ENCODE peak calls at places on chromosomes 4 and X, in eight cellular contexts. One of them, this sample, is unnamed.

GRCh38 chr4:74547042-74547441 is 102.1 kb downstream of the AREG start:
- DNase-seq in activated CD8-positive, alpha-beta T cell treated with anti-CD3 and anti-CD28 coated beads for 36 hours: no peak
- DNase-seq in activated T-cell treated with anti-CD3 and anti-CD28 coated beads, Interleukin-2, amount 50 U/mL, for 1 hour: no peak
- DNase-seq in NCI-H1417: no peak
- DNase-seq in cardiac muscle cell: no peak
- DNase-seq in Ammon's horn: no peak
- DNase-seq in HT1080: peak
- DNase-seq in iPS-NIHi11: no peak
- DNase-seq in this sample: no peak

GRCh38 chr4:5921074-5921473 is 28.2 kb upstream of the CRMP1 start:
- DNase-seq in activated CD8-positive, alpha-beta T cell treated with anti-CD3 and anti-CD28 coated beads for 36 hours: no peak
- DNase-seq in activated T-cell treated with anti-CD3 and anti-CD28 coated beads, Interleukin-2, amount 50 U/mL, for 1 hour: no peak
- DNase-seq in NCI-H1417: no peak
- DNase-seq in cardiac muscle cell: no peak
- DNase-seq in Ammon's horn: peak
- DNase-seq in HT1080: peak
- DNase-seq in iPS-NIHi11: no peak
- DNase-seq in this sample: no peak

GRCh38 chr4:144575181-144575580 is 70.8 kb upstream of the HHIP start:
- DNase-seq in activated CD8-positive, alpha-beta T cell treated with anti-CD3 and anti-CD28 coated beads for 36 hours: no peak
- DNase-seq in activated T-cell treated with anti-CD3 and anti-CD28 coated beads, Interleukin-2, amount 50 U/mL, for 1 hour: no peak
- DNase-seq in NCI-H1417: no peak
- DNase-seq in cardiac muscle cell: peak
- DNase-seq in Ammon's horn: peak
- DNase-seq in HT1080: no peak
- DNase-seq in iPS-NIHi11: no peak
- DNase-seq in this sample: no peak

GRCh38 chr4:141657550-141657949 is 21.2 kb downstream of the IL15 start:
- DNase-seq in activated CD8-positive, alpha-beta T cell treated with anti-CD3 and anti-CD28 coated beads for 36 hours: no peak
- DNase-seq in activated T-cell treated with anti-CD3 and anti-CD28 coated beads, Interleukin-2, amount 50 U/mL, for 1 hour: no peak
- DNase-seq in NCI-H1417: no peak
- DNase-seq in cardiac muscle cell: no peak
- DNase-seq in Ammon's horn: no peak
- DNase-seq in HT1080: no peak
- DNase-seq in iPS-NIHi11: no peak
- DNase-seq in this sample: no peak

GRCh38 chr4:183746305-183747229 is 87.5 kb downstream of the TRAPPC11 start:
- DNase-seq in activated CD8-positive, alpha-beta T cell treated with anti-CD3 and anti-CD28 coated beads for 36 hours: no peak
- DNase-seq in activated T-cell treated with anti-CD3 and anti-CD28 coated beads, Interleukin-2, amount 50 U/mL, for 1 hour: no peak
- DNase-seq in NCI-H1417: no peak
- DNase-seq in cardiac muscle cell: no peak
- DNase-seq in Ammon's horn: no peak
- DNase-seq in HT1080: no peak
- DNase-seq in iPS-NIHi11: no peak
- DNase-seq in this sample: no peak

GRCh38 chr4:7539659-7540058 is 104.9 kb upstream of the PSAPL1 start:
- DNase-seq in activated CD8-positive, alpha-beta T cell treated with anti-CD3 and anti-CD28 coated beads for 36 hours: peak
- DNase-seq in activated T-cell treated with anti-CD3 and anti-CD28 coated beads, Interleukin-2, amount 50 U/mL, for 1 hour: peak
- DNase-seq in NCI-H1417: peak
- DNase-seq in cardiac muscle cell: no peak
- DNase-seq in Ammon's horn: no peak
- DNase-seq in HT1080: peak
- DNase-seq in iPS-NIHi11: peak
- DNase-seq in this sample: no peak

GRCh38 chr4:1278336-1278670 is 11.4 kb upstream of the MAEA start:
- DNase-seq in activated CD8-positive, alpha-beta T cell treated with anti-CD3 and anti-CD28 coated beads for 36 hours: peak
- DNase-seq in activated T-cell treated with anti-CD3 and anti-CD28 coated beads, Interleukin-2, amount 50 U/mL, for 1 hour: no peak
- DNase-seq in NCI-H1417: no peak
- DNase-seq in cardiac muscle cell: no peak
- DNase-seq in Ammon's horn: no peak
- DNase-seq in HT1080: peak
- DNase-seq in iPS-NIHi11: no peak
- DNase-seq in this sample: no peak

GRCh38 chrX:24117288-24117687 is 32.2 kb upstream of the ZFX start:
- DNase-seq in activated CD8-positive, alpha-beta T cell treated with anti-CD3 and anti-CD28 coated beads for 36 hours: no peak
- DNase-seq in activated T-cell treated with anti-CD3 and anti-CD28 coated beads, Interleukin-2, amount 50 U/mL, for 1 hour: no peak
- DNase-seq in NCI-H1417: no peak
- DNase-seq in cardiac muscle cell: no peak
- DNase-seq in Ammon's horn: peak
- DNase-seq in HT1080: peak
- DNase-seq in iPS-NIHi11: no peak
- DNase-seq in this sample: no peak

GRCh38 chr4:1901127-1901526 is 29.9 kb downstream of the NSD2 start:
- DNase-seq in activated CD8-positive, alpha-beta T cell treated with anti-CD3 and anti-CD28 coated beads for 36 hours: no peak
- DNase-seq in activated T-cell treated with anti-CD3 and anti-CD28 coated beads, Interleukin-2, amount 50 U/mL, for 1 hour: no peak
- DNase-seq in NCI-H1417: no peak
- DNase-seq in cardiac muscle cell: no peak
- DNase-seq in Ammon's horn: no peak
- DNase-seq in HT1080: no peak
- DNase-seq in iPS-NIHi11: no peak
- DNase-seq in this sample: no peak

GRCh38 chr4:72302981-72303704 is 265.9 kb downstream of the ADAMTS3 start:
- DNase-seq in activated CD8-positive, alpha-beta T cell treated with anti-CD3 and anti-CD28 coated beads for 36 hours: peak
- DNase-seq in activated T-cell treated with anti-CD3 and anti-CD28 coated beads, Interleukin-2, amount 50 U/mL, for 1 hour: peak
- DNase-seq in NCI-H1417: peak
- DNase-seq in cardiac muscle cell: peak
- DNase-seq in Ammon's horn: peak
- DNase-seq in HT1080: peak
- DNase-seq in iPS-NIHi11: peak
- DNase-seq in this sample: peak

GRCh38 chr4:6727943-6728250 is 11.9 kb downstream of the BLOC1S4 start:
- DNase-seq in activated CD8-positive, alpha-beta T cell treated with anti-CD3 and anti-CD28 coated beads for 36 hours: no peak
- DNase-seq in activated T-cell treated with anti-CD3 and anti-CD28 coated beads, Interleukin-2, amount 50 U/mL, for 1 hour: no peak
- DNase-seq in NCI-H1417: no peak
- DNase-seq in cardiac muscle cell: no peak
- DNase-seq in Ammon's horn: no peak
- DNase-seq in HT1080: no peak
- DNase-seq in iPS-NIHi11: no peak
- DNase-seq in this sample: no peak

GRCh38 chr4:142817442-142817841 is 28.7 kb downstream of the INPP4B start:
- DNase-seq in activated CD8-positive, alpha-beta T cell treated with anti-CD3 and anti-CD28 coated beads for 36 hours: peak
- DNase-seq in activated T-cell treated with anti-CD3 and anti-CD28 coated beads, Interleukin-2, amount 50 U/mL, for 1 hour: no peak
- DNase-seq in NCI-H1417: no peak
- DNase-seq in cardiac muscle cell: no peak
- DNase-seq in Ammon's horn: peak
- DNase-seq in HT1080: peak
- DNase-seq in iPS-NIHi11: peak
- DNase-seq in this sample: no peak

GRCh38 chrX:53930513-53931380 is 113.5 kb downstream of the PHF8 start:
- DNase-seq in activated CD8-positive, alpha-beta T cell treated with anti-CD3 and anti-CD28 coated beads for 36 hours: no peak
- DNase-seq in activated T-cell treated with anti-CD3 and anti-CD28 coated beads, Interleukin-2, amount 50 U/mL, for 1 hour: no peak
- DNase-seq in NCI-H1417: no peak
- DNase-seq in cardiac muscle cell: no peak
- DNase-seq in Ammon's horn: no peak
- DNase-seq in HT1080: peak
- DNase-seq in iPS-NIHi11: no peak
- DNase-seq in this sample: no peak

GRCh38 chr4:109691411-109691920 is 11.8 kb downstream of the CASP6 start:
- DNase-seq in activated CD8-positive, alpha-beta T cell treated with anti-CD3 and anti-CD28 coated beads for 36 hours: no peak
- DNase-seq in activated T-cell treated with anti-CD3 and anti-CD28 coated beads, Interleukin-2, amount 50 U/mL, for 1 hour: no peak
- DNase-seq in NCI-H1417: no peak
- DNase-seq in cardiac muscle cell: no peak
- DNase-seq in Ammon's horn: no peak
- DNase-seq in HT1080: no peak
- DNase-seq in iPS-NIHi11: no peak
- DNase-seq in this sample: no peak

GRCh38 chr4:116357758-116358157 is 727.6 kb downstream of the TRAM1L1 start:
- DNase-seq in activated CD8-positive, alpha-beta T cell treated with anti-CD3 and anti-CD28 coated beads for 36 hours: no peak
- DNase-seq in activated T-cell treated with anti-CD3 and anti-CD28 coated beads, Interleukin-2, amount 50 U/mL, for 1 hour: no peak
- DNase-seq in NCI-H1417: no peak
- DNase-seq in cardiac muscle cell: no peak
- DNase-seq in Ammon's horn: no peak
- DNase-seq in HT1080: peak
- DNase-seq in iPS-NIHi11: no peak
- DNase-seq in this sample: no peak

GRCh38 chr4:15162465-15163283 is 160.4 kb downstream of the CPEB2 start:
- DNase-seq in activated CD8-positive, alpha-beta T cell treated with anti-CD3 and anti-CD28 coated beads for 36 hours: no peak
- DNase-seq in activated T-cell treated with anti-CD3 and anti-CD28 coated beads, Interleukin-2, amount 50 U/mL, for 1 hour: no peak
- DNase-seq in NCI-H1417: no peak
- DNase-seq in cardiac muscle cell: peak
- DNase-seq in Ammon's horn: no peak
- DNase-seq in HT1080: peak
- DNase-seq in iPS-NIHi11: peak
- DNase-seq in this sample: no peak

GRCh38 chrX:44997888-44998287 is 124.9 kb downstream of the KDM6A start:
- DNase-seq in activated CD8-positive, alpha-beta T cell treated with anti-CD3 and anti-CD28 coated beads for 36 hours: no peak
- DNase-seq in activated T-cell treated with anti-CD3 and anti-CD28 coated beads, Interleukin-2, amount 50 U/mL, for 1 hour: no peak
- DNase-seq in NCI-H1417: no peak
- DNase-seq in cardiac muscle cell: no peak
- DNase-seq in Ammon's horn: no peak
- DNase-seq in HT1080: no peak
- DNase-seq in iPS-NIHi11: no peak
- DNase-seq in this sample: no peak

GRCh38 chrX:1387141-1387776 is 4.7 kb downstream of the SLC25A6 start:
- DNase-seq in activated CD8-positive, alpha-beta T cell treated with anti-CD3 and anti-CD28 coated beads for 36 hours: no peak
- DNase-seq in activated T-cell treated with anti-CD3 and anti-CD28 coated beads, Interleukin-2, amount 50 U/mL, for 1 hour: peak
- DNase-seq in NCI-H1417: no peak
- DNase-seq in cardiac muscle cell: no peak
- DNase-seq in Ammon's horn: no peak
- DNase-seq in HT1080: no peak
- DNase-seq in iPS-NIHi11: no peak
- DNase-seq in this sample: no peak

GRCh38 chr4:1969928-1970723 is 38.6 kb downstream of the NELFA start:
- DNase-seq in activated CD8-positive, alpha-beta T cell treated with anti-CD3 and anti-CD28 coated beads for 36 hours: no peak
- DNase-seq in activated T-cell treated with anti-CD3 and anti-CD28 coated beads, Interleukin-2, amount 50 U/mL, for 1 hour: no peak
- DNase-seq in NCI-H1417: no peak
- DNase-seq in cardiac muscle cell: no peak
- DNase-seq in Ammon's horn: no peak
- DNase-seq in HT1080: no peak
- DNase-seq in iPS-NIHi11: no peak
- DNase-seq in this sample: no peak

GRCh38 chr4:16289872-16290554 is 63.7 kb upstream of the TAPT1 start:
- DNase-seq in activated CD8-positive, alpha-beta T cell treated with anti-CD3 and anti-CD28 coated beads for 36 hours: no peak
- DNase-seq in activated T-cell treated with anti-CD3 and anti-CD28 coated beads, Interleukin-2, amount 50 U/mL, for 1 hour: no peak
- DNase-seq in NCI-H1417: peak
- DNase-seq in cardiac muscle cell: peak
- DNase-seq in Ammon's horn: peak
- DNase-seq in HT1080: peak
- DNase-seq in iPS-NIHi11: peak
- DNase-seq in this sample: peak

GRCh38 chr4:145525291-145525740 is 43.7 kb downstream of the SMAD1 start:
- DNase-seq in activated CD8-positive, alpha-beta T cell treated with anti-CD3 and anti-CD28 coated beads for 36 hours: no peak
- DNase-seq in activated T-cell treated with anti-CD3 and anti-CD28 coated beads, Interleukin-2, amount 50 U/mL, for 1 hour: no peak
- DNase-seq in NCI-H1417: no peak
- DNase-seq in cardiac muscle cell: no peak
- DNase-seq in Ammon's horn: peak
- DNase-seq in HT1080: no peak
- DNase-seq in iPS-NIHi11: no peak
- DNase-seq in this sample: no peak

GRCh38 chr4:151540728-151541437 is 131.9 kb downstream of the FHIP1A start:
- DNase-seq in activated CD8-positive, alpha-beta T cell treated with anti-CD3 and anti-CD28 coated beads for 36 hours: no peak
- DNase-seq in activated T-cell treated with anti-CD3 and anti-CD28 coated beads, Interleukin-2, amount 50 U/mL, for 1 hour: no peak
- DNase-seq in NCI-H1417: peak
- DNase-seq in cardiac muscle cell: no peak
- DNase-seq in Ammon's horn: no peak
- DNase-seq in HT1080: peak
- DNase-seq in iPS-NIHi11: no peak
- DNase-seq in this sample: peak

GRCh38 chr4:20615492-20616136 is 84.6 kb upstream of the PACRGL start:
- DNase-seq in activated CD8-positive, alpha-beta T cell treated with anti-CD3 and anti-CD28 coated beads for 36 hours: no peak
- DNase-seq in activated T-cell treated with anti-CD3 and anti-CD28 coated beads, Interleukin-2, amount 50 U/mL, for 1 hour: no peak
- DNase-seq in NCI-H1417: no peak
- DNase-seq in cardiac muscle cell: no peak
- DNase-seq in Ammon's horn: no peak
- DNase-seq in HT1080: peak
- DNase-seq in iPS-NIHi11: no peak
- DNase-seq in this sample: no peak

GRCh38 chrX:39967348-39967747 is 130.4 kb downstream of the BCOR start:
- DNase-seq in activated CD8-positive, alpha-beta T cell treated with anti-CD3 and anti-CD28 coated beads for 36 hours: no peak
- DNase-seq in activated T-cell treated with anti-CD3 and anti-CD28 coated beads, Interleukin-2, amount 50 U/mL, for 1 hour: no peak
- DNase-seq in NCI-H1417: no peak
- DNase-seq in cardiac muscle cell: no peak
- DNase-seq in Ammon's horn: no peak
- DNase-seq in HT1080: no peak
- DNase-seq in iPS-NIHi11: no peak
- DNase-seq in this sample: no peak

GRCh38 chr4:67746797-67747495 is 7.2 kb downstream of the GNRHR start:
- DNase-seq in activated CD8-positive, alpha-beta T cell treated with anti-CD3 and anti-CD28 coated beads for 36 hours: peak
- DNase-seq in activated T-cell treated with anti-CD3 and anti-CD28 coated beads, Interleukin-2, amount 50 U/mL, for 1 hour: no peak
- DNase-seq in NCI-H1417: peak
- DNase-seq in cardiac muscle cell: peak
- DNase-seq in Ammon's horn: no peak
- DNase-seq in HT1080: peak
- DNase-seq in iPS-NIHi11: peak
- DNase-seq in this sample: peak

GRCh38 chrX:82591421-82591820 is 916.7 kb upstream of the POU3F4 start:
- DNase-seq in activated CD8-positive, alpha-beta T cell treated with anti-CD3 and anti-CD28 coated beads for 36 hours: no peak
- DNase-seq in activated T-cell treated with anti-CD3 and anti-CD28 coated beads, Interleukin-2, amount 50 U/mL, for 1 hour: no peak
- DNase-seq in NCI-H1417: no peak
- DNase-seq in cardiac muscle cell: no peak
- DNase-seq in Ammon's horn: no peak
- DNase-seq in HT1080: no peak
- DNase-seq in iPS-NIHi11: no peak
- DNase-seq in this sample: no peak